ENCODE peak calls at places on chromosomes 7 and 10, in six cellular contexts. One of them, this sample, is unnamed.

GRCh38 chr10:77555591-77556212 is 81.9 kb downstream of the KCNMA1 start:
- DNase-seq in psoas muscle: no peak
- DNase-seq in foreskin fibroblast: peak
- DNase-seq in IMR-90: peak
- DNase-seq in activated CD8-positive, alpha-beta T cell treated with anti-CD3 and anti-CD28 coated beads for 36 hours: no peak
- DNase-seq in omental fat pad: no peak
- DNase-seq in this sample: no peak

GRCh38 chr7:123774498-123774897 is 25.7 kb upstream of the WASL start:
- DNase-seq in psoas muscle: no peak
- DNase-seq in foreskin fibroblast: no peak
- DNase-seq in IMR-90: no peak
- DNase-seq in activated CD8-positive, alpha-beta T cell treated with anti-CD3 and anti-CD28 coated beads for 36 hours: no peak
- DNase-seq in omental fat pad: no peak
- DNase-seq in this sample: no peak

GRCh38 chr10:129759214-129760002 is 204.7 kb downstream of the EBF3 start:
- DNase-seq in psoas muscle: no peak
- DNase-seq in foreskin fibroblast: no peak
- DNase-seq in IMR-90: no peak
- DNase-seq in activated CD8-positive, alpha-beta T cell treated with anti-CD3 and anti-CD28 coated beads for 36 hours: no peak
- DNase-seq in omental fat pad: no peak
- DNase-seq in this sample: no peak

GRCh38 chr7:121544726-121545125 is 148.6 kb upstream of the FAM3C start:
- DNase-seq in psoas muscle: no peak
- DNase-seq in foreskin fibroblast: peak
- DNase-seq in IMR-90: peak
- DNase-seq in activated CD8-positive, alpha-beta T cell treated with anti-CD3 and anti-CD28 coated beads for 36 hours: peak
- DNase-seq in omental fat pad: no peak
- DNase-seq in this sample: no peak

GRCh38 chr7:157211710-157212109 is 73.0 kb downstream of the UBE3C start:
- DNase-seq in psoas muscle: no peak
- DNase-seq in foreskin fibroblast: peak
- DNase-seq in IMR-90: peak
- DNase-seq in activated CD8-positive, alpha-beta T cell treated with anti-CD3 and anti-CD28 coated beads for 36 hours: no peak
- DNase-seq in omental fat pad: no peak
- DNase-seq in this sample: no peak

GRCh38 chr10:11317936-11318670 is 293.3 kb downstream of the USP6NL start:
- DNase-seq in psoas muscle: no peak
- DNase-seq in foreskin fibroblast: no peak
- DNase-seq in IMR-90: no peak
- DNase-seq in activated CD8-positive, alpha-beta T cell treated with anti-CD3 and anti-CD28 coated beads for 36 hours: no peak
- DNase-seq in omental fat pad: no peak
- DNase-seq in this sample: no peak

GRCh38 chr7:124667312-124667711 is 98.3 kb downstream of the GPR37 start:
- DNase-seq in psoas muscle: no peak
- DNase-seq in foreskin fibroblast: no peak
- DNase-seq in IMR-90: peak
- DNase-seq in activated CD8-positive, alpha-beta T cell treated with anti-CD3 and anti-CD28 coated beads for 36 hours: no peak
- DNase-seq in omental fat pad: no peak
- DNase-seq in this sample: no peak

GRCh38 chr7:76349313-76349885 is 9.4 kb downstream of the YWHAG start:
- DNase-seq in psoas muscle: no peak
- DNase-seq in foreskin fibroblast: no peak
- DNase-seq in IMR-90: no peak
- DNase-seq in activated CD8-positive, alpha-beta T cell treated with anti-CD3 and anti-CD28 coated beads for 36 hours: no peak
- DNase-seq in omental fat pad: no peak
- DNase-seq in this sample: no peak

GRCh38 chr10:95392711-95393164 is 101.9 kb upstream of the PDLIM1 start:
- DNase-seq in psoas muscle: no peak
- DNase-seq in foreskin fibroblast: no peak
- DNase-seq in IMR-90: no peak
- DNase-seq in activated CD8-positive, alpha-beta T cell treated with anti-CD3 and anti-CD28 coated beads for 36 hours: no peak
- DNase-seq in omental fat pad: no peak
- DNase-seq in this sample: no peak

GRCh38 chr7:127478040-127478386 is 85.5 kb upstream of the ZNF800 start:
- DNase-seq in psoas muscle: no peak
- DNase-seq in foreskin fibroblast: no peak
- DNase-seq in IMR-90: no peak
- DNase-seq in activated CD8-positive, alpha-beta T cell treated with anti-CD3 and anti-CD28 coated beads for 36 hours: peak
- DNase-seq in omental fat pad: no peak
- DNase-seq in this sample: no peak

GRCh38 chr7:134885967-134886352 is 100.3 kb upstream of the AGBL3 start:
- DNase-seq in psoas muscle: no peak
- DNase-seq in foreskin fibroblast: peak
- DNase-seq in IMR-90: peak
- DNase-seq in activated CD8-positive, alpha-beta T cell treated with anti-CD3 and anti-CD28 coated beads for 36 hours: no peak
- DNase-seq in omental fat pad: no peak
- DNase-seq in this sample: no peak

GRCh38 chr7:125423444-125424155 is 494.0 kb upstream of the POT1 start:
- DNase-seq in psoas muscle: no peak
- DNase-seq in foreskin fibroblast: no peak
- DNase-seq in IMR-90: no peak
- DNase-seq in activated CD8-positive, alpha-beta T cell treated with anti-CD3 and anti-CD28 coated beads for 36 hours: no peak
- DNase-seq in omental fat pad: no peak
- DNase-seq in this sample: no peak

GRCh38 chr10:22682237-22683192 is 31.9 kb downstream of the PIP4K2A start:
- DNase-seq in psoas muscle: no peak
- DNase-seq in foreskin fibroblast: peak
- DNase-seq in IMR-90: peak
- DNase-seq in activated CD8-positive, alpha-beta T cell treated with anti-CD3 and anti-CD28 coated beads for 36 hours: peak
- DNase-seq in omental fat pad: no peak
- DNase-seq in this sample: no peak

GRCh38 chr10:129760003-129760315 is 204.1 kb downstream of the EBF3 start:
- DNase-seq in psoas muscle: no peak
- DNase-seq in foreskin fibroblast: no peak
- DNase-seq in IMR-90: no peak
- DNase-seq in activated CD8-positive, alpha-beta T cell treated with anti-CD3 and anti-CD28 coated beads for 36 hours: no peak
- DNase-seq in omental fat pad: no peak
- DNase-seq in this sample: no peak

GRCh38 chr10:27531336-27531847 is 27.3 kb downstream of the RAB18 start:
- DNase-seq in psoas muscle: no peak
- DNase-seq in foreskin fibroblast: no peak
- DNase-seq in IMR-90: no peak
- DNase-seq in activated CD8-positive, alpha-beta T cell treated with anti-CD3 and anti-CD28 coated beads for 36 hours: no peak
- DNase-seq in omental fat pad: no peak
- DNase-seq in this sample: no peak

GRCh38 chr10:77411805-77412204 is 225.8 kb downstream of the KCNMA1 start:
- DNase-seq in psoas muscle: no peak
- DNase-seq in foreskin fibroblast: no peak
- DNase-seq in IMR-90: no peak
- DNase-seq in activated CD8-positive, alpha-beta T cell treated with anti-CD3 and anti-CD28 coated beads for 36 hours: no peak
- DNase-seq in omental fat pad: no peak
- DNase-seq in this sample: no peak

GRCh38 chr7:84637568-84638338 is 443.2 kb upstream of the SEMA3A start:
- DNase-seq in psoas muscle: no peak
- DNase-seq in foreskin fibroblast: peak
- DNase-seq in IMR-90: peak
- DNase-seq in activated CD8-positive, alpha-beta T cell treated with anti-CD3 and anti-CD28 coated beads for 36 hours: no peak
- DNase-seq in omental fat pad: no peak
- DNase-seq in this sample: no peak

GRCh38 chr7:149462101-149462520 is 1.2 kb upstream of the ZNF777 start:
- DNase-seq in psoas muscle: no peak
- DNase-seq in foreskin fibroblast: no peak
- DNase-seq in IMR-90: no peak
- DNase-seq in activated CD8-positive, alpha-beta T cell treated with anti-CD3 and anti-CD28 coated beads for 36 hours: no peak
- DNase-seq in omental fat pad: no peak
- DNase-seq in this sample: no peak

GRCh38 chr7:46015107-46015868 is 94.2 kb upstream of the IGFBP3 start:
- DNase-seq in psoas muscle: peak
- DNase-seq in foreskin fibroblast: no peak
- DNase-seq in IMR-90: peak
- DNase-seq in activated CD8-positive, alpha-beta T cell treated with anti-CD3 and anti-CD28 coated beads for 36 hours: no peak
- DNase-seq in omental fat pad: no peak
- DNase-seq in this sample: no peak
- TF ChIP-seq CTCF in psoas muscle: no peak
- TF ChIP-seq CTCF in foreskin fibroblast: no peak
- TF ChIP-seq CTCF in IMR-90: no peak
- TF ChIP-seq CTCF in activated CD8-positive, alpha-beta T cell treated with anti-CD3 and anti-CD28 coated beads for 36 hours: no peak
- TF ChIP-seq CTCF in omental fat pad: no peak
- TF ChIP-seq CTCF in this sample: no peak

DNA sequence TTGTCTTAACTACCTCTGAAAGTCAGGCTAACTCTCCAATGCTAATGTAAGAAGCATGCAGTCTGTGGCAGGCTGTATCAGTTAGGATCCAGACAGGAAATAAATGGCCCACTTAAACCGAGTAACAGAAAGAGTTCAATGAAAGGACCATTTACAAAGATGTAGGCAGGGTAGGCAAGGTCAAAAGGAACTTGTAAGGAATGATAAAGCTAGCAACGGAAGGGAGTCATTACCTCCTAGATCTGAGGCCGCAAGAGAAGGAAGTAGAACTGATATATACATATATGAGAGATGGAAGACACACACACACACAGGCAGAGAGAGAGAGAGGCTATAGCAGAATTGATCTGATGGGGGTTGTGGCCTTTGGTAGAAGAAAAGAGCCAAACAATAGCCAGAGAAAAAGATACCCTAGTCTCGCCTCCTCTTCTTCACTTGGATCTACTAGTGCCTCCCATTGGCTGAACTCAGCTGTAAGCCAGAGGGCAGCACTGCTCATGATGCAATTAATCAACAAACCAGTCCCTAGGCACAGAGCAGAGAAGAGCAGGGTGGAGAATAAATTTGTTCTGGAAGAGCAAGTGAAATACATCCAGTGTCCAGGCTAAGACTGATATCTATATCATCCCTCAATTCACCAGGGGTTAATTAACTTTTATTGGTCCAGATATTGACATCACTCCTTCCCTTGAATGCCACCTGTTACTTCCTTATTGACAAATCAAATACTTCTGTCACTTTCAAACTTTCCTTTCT is 91.2 kb downstream of the LSMEM1 start:
- DNase-seq in psoas muscle: no peak
- DNase-seq in foreskin fibroblast: no peak
- DNase-seq in IMR-90: no peak
- DNase-seq in activated CD8-positive, alpha-beta T cell treated with anti-CD3 and anti-CD28 coated beads for 36 hours: peak
- DNase-seq in omental fat pad: no peak
- DNase-seq in this sample: no peak
- TF ChIP-seq CTCF in psoas muscle: no peak
- TF ChIP-seq CTCF in foreskin fibroblast: no peak
- TF ChIP-seq CTCF in IMR-90: no peak
- TF ChIP-seq CTCF in activated CD8-positive, alpha-beta T cell treated with anti-CD3 and anti-CD28 coated beads for 36 hours: no peak
- TF ChIP-seq CTCF in omental fat pad: no peak
- TF ChIP-seq CTCF in this sample: peak

DNA sequence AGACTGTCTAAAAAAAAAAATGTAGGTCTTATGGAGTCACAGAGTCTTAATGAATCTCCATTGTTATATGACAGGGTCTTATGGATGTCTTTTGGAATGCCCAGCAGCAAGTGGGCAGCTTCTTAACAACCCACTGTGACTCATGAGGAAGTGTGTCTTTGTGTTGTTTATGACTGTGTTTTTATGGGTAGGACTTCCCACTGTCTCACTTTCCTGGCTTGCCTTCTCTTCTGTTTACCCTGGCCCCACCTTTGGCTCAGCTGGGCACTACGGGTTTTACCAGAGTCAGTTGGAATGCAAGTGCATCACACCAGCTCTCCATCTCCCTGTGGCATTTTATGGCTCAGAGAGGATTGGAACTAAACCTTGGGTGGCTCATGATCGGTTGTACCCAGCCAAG is 580.5 kb downstream of the AUTS2 start:
- DNase-seq in psoas muscle: no peak
- DNase-seq in foreskin fibroblast: peak
- DNase-seq in IMR-90: no peak
- DNase-seq in activated CD8-positive, alpha-beta T cell treated with anti-CD3 and anti-CD28 coated beads for 36 hours: no peak
- DNase-seq in omental fat pad: no peak
- DNase-seq in this sample: no peak
- TF ChIP-seq CTCF in psoas muscle: no peak
- TF ChIP-seq CTCF in foreskin fibroblast: no peak
- TF ChIP-seq CTCF in IMR-90: no peak
- TF ChIP-seq CTCF in activated CD8-positive, alpha-beta T cell treated with anti-CD3 and anti-CD28 coated beads for 36 hours: no peak
- TF ChIP-seq CTCF in omental fat pad: no peak
- TF ChIP-seq CTCF in this sample: no peak

DNA sequence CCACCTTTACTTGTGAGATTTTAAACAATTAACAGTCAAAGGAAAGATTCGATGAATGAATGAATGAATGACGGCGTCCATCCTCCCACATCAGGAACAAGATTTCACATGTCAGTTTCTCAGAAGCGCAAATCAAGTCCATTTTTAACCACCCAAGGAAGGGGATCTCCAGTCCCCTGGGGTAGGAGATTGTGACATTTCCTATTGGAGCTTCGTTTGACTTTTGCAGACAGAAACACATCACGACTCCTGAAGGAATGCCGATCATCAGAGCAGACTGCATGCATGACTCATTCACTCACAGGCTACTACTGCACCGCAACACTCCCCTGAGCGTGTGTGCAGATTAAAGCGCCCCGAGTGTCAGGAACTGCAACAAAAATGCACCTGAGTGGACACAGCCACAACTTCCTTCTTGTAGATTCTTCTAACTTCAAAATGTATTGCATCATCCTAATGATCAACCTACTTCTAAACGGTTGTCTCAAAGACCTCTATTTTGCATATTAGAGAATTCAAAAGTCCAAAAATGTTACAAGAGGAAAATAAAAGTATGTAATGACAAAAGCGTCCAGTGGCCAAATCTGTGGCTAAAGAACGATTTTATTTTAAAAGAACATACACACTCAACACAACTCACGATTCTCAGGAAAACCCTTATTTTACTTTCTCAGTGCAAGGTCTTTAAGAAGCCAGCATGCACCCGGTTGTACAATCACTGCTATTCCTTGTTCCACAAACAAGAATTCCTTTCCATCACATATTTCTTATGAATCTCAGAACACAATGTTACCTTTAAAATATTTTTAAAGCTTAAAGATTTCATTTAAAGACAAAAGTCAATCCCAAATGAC is 172.6 kb downstream of the FAM107B start:
- DNase-seq in psoas muscle: no peak
- DNase-seq in foreskin fibroblast: peak
- DNase-seq in IMR-90: peak
- DNase-seq in activated CD8-positive, alpha-beta T cell treated with anti-CD3 and anti-CD28 coated beads for 36 hours: peak
- DNase-seq in omental fat pad: no peak
- DNase-seq in this sample: no peak
- TF ChIP-seq CTCF in psoas muscle: no peak
- TF ChIP-seq CTCF in foreskin fibroblast: no peak
- TF ChIP-seq CTCF in IMR-90: no peak
- TF ChIP-seq CTCF in activated CD8-positive, alpha-beta T cell treated with anti-CD3 and anti-CD28 coated beads for 36 hours: no peak
- TF ChIP-seq CTCF in omental fat pad: no peak
- TF ChIP-seq CTCF in this sample: no peak

GRCh38 chr7:66013938-66014337 is 31.9 kb upstream of the GUSB start:
- DNase-seq in psoas muscle: no peak
- DNase-seq in foreskin fibroblast: peak
- DNase-seq in IMR-90: peak
- DNase-seq in activated CD8-positive, alpha-beta T cell treated with anti-CD3 and anti-CD28 coated beads for 36 hours: no peak
- DNase-seq in omental fat pad: no peak
- DNase-seq in this sample: no peak
- TF ChIP-seq CTCF in psoas muscle: no peak
- TF ChIP-seq CTCF in foreskin fibroblast: peak
- TF ChIP-seq CTCF in IMR-90: peak
- TF ChIP-seq CTCF in activated CD8-positive, alpha-beta T cell treated with anti-CD3 and anti-CD28 coated beads for 36 hours: no peak
- TF ChIP-seq CTCF in omental fat pad: no peak
- TF ChIP-seq CTCF in this sample: no peak

GRCh38 chr10:127854769-127855583 is 37.8 kb downstream of the CLRN3 start:
- DNase-seq in psoas muscle: no peak
- DNase-seq in foreskin fibroblast: no peak
- DNase-seq in IMR-90: no peak
- DNase-seq in activated CD8-positive, alpha-beta T cell treated with anti-CD3 and anti-CD28 coated beads for 36 hours: no peak
- DNase-seq in omental fat pad: no peak
- DNase-seq in this sample: no peak
- TF ChIP-seq CTCF in psoas muscle: no peak
- TF ChIP-seq CTCF in foreskin fibroblast: no peak
- TF ChIP-seq CTCF in IMR-90: no peak
- TF ChIP-seq CTCF in activated CD8-positive, alpha-beta T cell treated with anti-CD3 and anti-CD28 coated beads for 36 hours: no peak
- TF ChIP-seq CTCF in omental fat pad: no peak
- TF ChIP-seq CTCF in this sample: no peak

This sample was measured in dorsolateral prefrontal cortex.